ENCODE peak calls at places on chromosomes 3 and 15, in eight cellular contexts. W, K, J, H, L, C, Q and R are unnamed samples.

GRCh38 chr3:53109822-53110771 is 20.1 kb downstream of the RFT1 start:
- DNase-seq in J (peak; percentile 63), H (no peak), C (peak; percentile 69), W (peak; percentile 44), Q (peak; percentile 1), K (no peak), L (no peak), R (peak; percentile 44)

GRCh38 chr3:17865626-17866025 is 123.2 kb upstream of the TBC1D5 start:
- DNase-seq in K (no peak), C (no peak), Q (no peak), H (no peak), L (no peak), J (no peak), W (no peak), R (no peak)

GRCh38 chr3:24365168-24365567 is 129.5 kb downstream of the THRB start:
- DNase-seq in L (no peak), C (peak; percentile 79), J (no peak), Q (no peak), K (no peak), H (peak; percentile 55), W (no peak), R (no peak)

GRCh38 chr3:105222568-105223093 is 144.1 kb upstream of the ALCAM start:
- DNase-seq in H (no peak), J (no peak), W (no peak), C (no peak), K (no peak), L (no peak), Q (no peak), R (no peak)

GRCh38 chr3:24505678-24506560 is 11.3 kb upstream of the THRB start:
- DNase-seq in J (no peak), W (no peak), K (no peak), H (no peak), Q (no peak), L (no peak), C (no peak), R (no peak)

GRCh38 chr3:122785231-122785630 is 8.4 kb downstream of the HSPBAP1 start:
- DNase-seq in K (no peak), L (no peak), C (no peak), W (no peak), Q (no peak), J (no peak), H (no peak), R (no peak)

GRCh38 chr15:43511012-43511885 is 6.2 kb upstream of the MAP1A start:
- DNase-seq in Q (peak; percentile 73), L (no peak), C (peak; percentile 37), W (peak; percentile 41), J (peak; percentile 28), H (no peak), K (no peak), R (peak; percentile 72)

GRCh38 chr3:134503266-134503665 is 17.4 kb downstream of the CEP63 start:
- DNase-seq in H (no peak), Q (no peak), K (no peak), C (no peak), J (no peak), L (no peak), W (no peak), R (no peak)

GRCh38 chr15:67146214-67146613 is 80.8 kb downstream of the SMAD3 start:
- DNase-seq in L (no peak), J (no peak), C (peak; percentile 70), Q (no peak), H (peak; percentile 56), K (no peak), W (no peak), R (peak; percentile 33)

GRCh38 chr3:184428561-184429175 is 48.8 kb downstream of the CHRD start:
- DNase-seq in C (no peak), K (no peak), W (no peak), Q (no peak), L (no peak), H (no peak), J (no peak), R (no peak)

GRCh38 chr15:99476413-99477222 is 89.2 kb upstream of the MEF2A start:
- DNase-seq in C (peak; percentile 84), Q (no peak), W (peak; percentile 70), H (peak; percentile 67), J (peak; percentile 17), L (peak; percentile 90), K (no peak), R (peak; percentile 35)

GRCh38 chr3:16130066-16130465 is 44.4 kb upstream of the GALNT15 start:
- DNase-seq in H (no peak), Q (no peak), J (no peak), L (no peak), W (no peak), C (no peak), K (no peak), R (no peak)

GRCh38 chr15:81785181-81785580 is 260.6 kb downstream of the MEX3B start:
- DNase-seq in C (no peak), L (no peak), H (no peak), Q (no peak), W (no peak), J (no peak), K (no peak), R (no peak)

GRCh38 chr15:70435369-70435768 is 328.0 kb downstream of the UACA start:
- DNase-seq in L (peak; percentile 88), K (no peak), Q (no peak), J (no peak), H (no peak), W (no peak), C (no peak), R (peak; percentile 36)

GRCh38 chr15:31275331-31276262 is 51.0 kb upstream of the KLF13 start:
- DNase-seq in H (no peak), Q (no peak), K (no peak), W (no peak), L (peak; percentile 59), C (no peak), J (no peak), R (no peak)

GRCh38 chr3:16363636-16364035 is 98.6 kb downstream of the OXNAD1 start:
- DNase-seq in C (no peak), W (no peak), J (no peak), H (no peak), K (no peak), L (no peak), Q (no peak), R (no peak)

GRCh38 chr3:128075516-128076464 is 23.6 kb downstream of the SEC61A1 start:
- DNase-seq in Q (peak; percentile 79), K (peak; percentile 69), W (peak; percentile 94), H (peak; percentile 54), L (peak; percentile 97), C (peak; percentile 89), J (peak; percentile 89), R (no peak)

GRCh38 chr15:51284871-51285270 is 53.5 kb downstream of the CYP19A1 start:
- DNase-seq in C (no peak), K (no peak), W (no peak), J (no peak), H (no peak), L (no peak), Q (no peak), R (no peak)

GRCh38 chr3:58117561-58118305 is 93.0 kb downstream of the DNASE1L3 start:
- DNase-seq in J (no peak), L (no peak), Q (no peak), H (no peak), C (peak; percentile 56), W (no peak), K (no peak), R (no peak)

GRCh38 chr3:175260145-175260794 is 401.1 kb downstream of the NAALADL2 start:
- DNase-seq in H (no peak), Q (no peak), C (no peak), W (no peak), L (no peak), J (no peak), K (no peak), R (no peak)

GRCh38 chr3:45443459-45443858 is 55.1 kb downstream of the LARS2 start:
- DNase-seq in W (no peak), H (no peak), K (no peak), J (no peak), L (no peak), Q (no peak), C (no peak), R (no peak)

GRCh38 chr3:123546133-123546755 is 38.6 kb downstream of the HACD2 start:
- DNase-seq in W (no peak), H (no peak), K (no peak), L (no peak), J (no peak), Q (no peak), C (no peak), R (no peak)

GRCh38 chr3:21718943-21719591 is 31.9 kb downstream of the ZNF385D start:
- DNase-seq in L (no peak), Q (peak; percentile 45), W (no peak), J (no peak), K (no peak), C (no peak), H (no peak), R (no peak)

GRCh38 chr15:99010743-99011142 is 3.2 kb upstream of the PGPEP1L start:
- DNase-seq in Q (no peak), W (no peak), H (no peak), J (no peak), L (no peak), K (no peak), C (no peak), R (no peak)

GRCh38 chr15:79970921-79971434 is at the start of gene BCL2A1:
- DNase-seq in C (no peak), L (peak; percentile 25), J (peak; percentile 72), W (peak; percentile 48), H (peak; percentile 10), Q (no peak), K (no peak), R (no peak)

GRCh38 chr3:124846189-124846588 is 41.0 kb downstream of the ITGB5 start:
- DNase-seq in C (no peak), Q (no peak), H (no peak), J (no peak), L (no peak), K (no peak), W (no peak), R (no peak)

GRCh38 chr15:61032600-61033286 is 196.4 kb downstream of the RORA start:
- DNase-seq in W (no peak), L (no peak), H (no peak), C (peak; percentile 64), K (no peak), Q (no peak), J (no peak), R (no peak)

GRCh38 chr15:62834686-62835279 is 207.8 kb upstream of the TPM1 start:
- DNase-seq in W (no peak), H (no peak), L (no peak), K (no peak), J (no peak), Q (no peak), C (no peak), R (no peak)

GRCh38 chr15:40010681-40011080 is 28.3 kb downstream of the SRP14 start:
- DNase-seq in K (no peak), Q (no peak), H (no peak), W (no peak), C (no peak), L (no peak), J (no peak), R (no peak)

GRCh38 chr3:8972614-8973013 is 9.3 kb upstream of the RAD18 start:
- DNase-seq in K (no peak), L (no peak), Q (no peak), H (peak; percentile 36), C (no peak), W (no peak), J (no peak), R (peak; percentile 58)

GRCh38 chr15:43792761-43793493 is 807 bp downstream of the SERF2 start:
- DNase-seq in H (no peak), W (peak; percentile 45), C (peak; percentile 54), L (peak; percentile 79), K (no peak), Q (no peak), J (peak; percentile 44), R (peak; percentile 57)

GRCh38 chr3:27575509-27575908 is 91.3 kb upstream of the SLC4A7 start:
- DNase-seq in C (no peak), K (no peak), W (no peak), L (no peak), H (no peak), J (no peak), Q (no peak), R (no peak)

GRCh38 chr15:78322243-78322642 is 17.9 kb upstream of the CRABP1 start:
- DNase-seq in W (no peak), Q (no peak), L (peak; percentile 64), C (peak; percentile 54), K (no peak), H (no peak), J (no peak), R (no peak)

GRCh38 chr3:55963611-55964010 is 476.5 kb upstream of the WNT5A start:
- DNase-seq in W (no peak), H (no peak), L (no peak), J (no peak), K (no peak), Q (no peak), C (no peak), R (no peak)